ENCODE peak calls at places on chromosome 16, in nine cellular contexts. One of them, this sample, is unnamed.
A peak's percentile ranks its signal among the peaks of the same experiment; 100 is the strongest.

GRCh38 chr16:4743217-4743897 is 9.0 kb downstream of the DNAAF8 start:
- DNase-seq in heart right ventricle: no peak
- DNase-seq in breast epithelium: no peak
- DNase-seq in IMR-90: no peak
- DNase-seq in lower lobe of right lung: no peak
- DNase-seq in SK-N-SH: no peak
- DNase-seq in sigmoid colon: no peak
- DNase-seq in uterus: no peak
- DNase-seq in cardiac muscle cell: no peak
- DNase-seq in this sample: peak; percentile 66

GRCh38 chr16:72986011-72986410 is 61.9 kb downstream of the ZFHX3 start:
- DNase-seq in heart right ventricle: peak; percentile 65
- DNase-seq in breast epithelium: no peak
- DNase-seq in IMR-90: no peak
- DNase-seq in lower lobe of right lung: no peak
- DNase-seq in SK-N-SH: no peak
- DNase-seq in sigmoid colon: peak; percentile 90
- DNase-seq in uterus: peak; percentile 51
- DNase-seq in cardiac muscle cell: no peak
- DNase-seq in this sample: no peak

GRCh38 chr16:75496546-75496945 is 1.3 kb upstream of the CHST6 start:
- DNase-seq in heart right ventricle: no peak
- DNase-seq in breast epithelium: no peak
- DNase-seq in IMR-90: no peak
- DNase-seq in lower lobe of right lung: no peak
- DNase-seq in SK-N-SH: no peak
- DNase-seq in sigmoid colon: no peak
- DNase-seq in uterus: no peak
- DNase-seq in cardiac muscle cell: no peak
- DNase-seq in this sample: no peak

GRCh38 chr16:3112881-3113574 is 642 bp downstream of the ZNF205 start:
- DNase-seq in heart right ventricle: no peak
- DNase-seq in breast epithelium: no peak
- DNase-seq in IMR-90: peak; percentile 16
- DNase-seq in lower lobe of right lung: no peak
- DNase-seq in SK-N-SH: peak; percentile 29
- DNase-seq in sigmoid colon: peak; percentile 77
- DNase-seq in uterus: peak; percentile 57
- DNase-seq in cardiac muscle cell: no peak
- DNase-seq in this sample: peak; percentile 22

GRCh38 chr16:69598045-69598444 is 32.3 kb downstream of the NFAT5 start:
- DNase-seq in heart right ventricle: no peak
- DNase-seq in breast epithelium: no peak
- DNase-seq in IMR-90: no peak
- DNase-seq in lower lobe of right lung: no peak
- DNase-seq in SK-N-SH: no peak
- DNase-seq in sigmoid colon: no peak
- DNase-seq in uterus: no peak
- DNase-seq in cardiac muscle cell: no peak
- DNase-seq in this sample: no peak

GRCh38 chr16:12484426-12484825 is 319.3 kb downstream of the CPPED1 start:
- DNase-seq in heart right ventricle: no peak
- DNase-seq in breast epithelium: no peak
- DNase-seq in IMR-90: no peak
- DNase-seq in lower lobe of right lung: no peak
- DNase-seq in SK-N-SH: no peak
- DNase-seq in sigmoid colon: no peak
- DNase-seq in uterus: no peak
- DNase-seq in cardiac muscle cell: no peak
- DNase-seq in this sample: no peak

GRCh38 chr16:17470871-17471744 is at the start of gene XYLT1:
- DNase-seq in heart right ventricle: peak; percentile 53
- DNase-seq in breast epithelium: no peak
- DNase-seq in IMR-90: peak; percentile 94
- DNase-seq in lower lobe of right lung: no peak
- DNase-seq in SK-N-SH: peak; percentile 89
- DNase-seq in sigmoid colon: peak; percentile 94
- DNase-seq in uterus: peak; percentile 77
- DNase-seq in cardiac muscle cell: peak; percentile 69
- DNase-seq in this sample: peak; percentile 91

GRCh38 chr16:75647138-75647491 is 350 bp downstream of the KARS1 start:
- DNase-seq in heart right ventricle: no peak
- DNase-seq in breast epithelium: no peak
- DNase-seq in IMR-90: no peak
- DNase-seq in lower lobe of right lung: no peak
- DNase-seq in SK-N-SH: no peak
- DNase-seq in sigmoid colon: no peak
- DNase-seq in uterus: no peak
- DNase-seq in cardiac muscle cell: no peak
- DNase-seq in this sample: no peak

GRCh38 chr16:46908540-46909372 is 24.6 kb downstream of the GPT2 start:
- DNase-seq in heart right ventricle: peak; percentile 43
- DNase-seq in breast epithelium: no peak
- DNase-seq in IMR-90: peak; percentile 61
- DNase-seq in lower lobe of right lung: no peak
- DNase-seq in SK-N-SH: peak; percentile 84
- DNase-seq in sigmoid colon: no peak
- DNase-seq in uterus: peak; percentile 31
- DNase-seq in cardiac muscle cell: peak; percentile 82
- DNase-seq in this sample: peak; percentile 91

GRCh38 chr16:35691057-35691456 is 2231.6 kb downstream of the TP53TG3F start:
- DNase-seq in heart right ventricle: no peak
- DNase-seq in breast epithelium: no peak
- DNase-seq in IMR-90: no peak
- DNase-seq in lower lobe of right lung: no peak
- DNase-seq in SK-N-SH: no peak
- DNase-seq in sigmoid colon: no peak
- DNase-seq in uterus: no peak
- DNase-seq in cardiac muscle cell: no peak
- DNase-seq in this sample: no peak

GRCh38 chr16:14641877-14642276 is 9.1 kb downstream of the BFAR start:
- DNase-seq in heart right ventricle: no peak
- DNase-seq in breast epithelium: no peak
- DNase-seq in IMR-90: no peak
- DNase-seq in lower lobe of right lung: no peak
- DNase-seq in SK-N-SH: no peak
- DNase-seq in sigmoid colon: no peak
- DNase-seq in uterus: no peak
- DNase-seq in cardiac muscle cell: no peak
- DNase-seq in this sample: no peak

GRCh38 chr16:74596586-74596985 is 10.3 kb downstream of the GLG1 start:
- DNase-seq in heart right ventricle: no peak
- DNase-seq in breast epithelium: no peak
- DNase-seq in IMR-90: no peak
- DNase-seq in lower lobe of right lung: no peak
- DNase-seq in SK-N-SH: no peak
- DNase-seq in sigmoid colon: no peak
- DNase-seq in uterus: no peak
- DNase-seq in cardiac muscle cell: no peak
- DNase-seq in this sample: no peak

GRCh38 chr16:27952811-27953210 is 110.7 kb downstream of the GSG1L start:
- DNase-seq in heart right ventricle: no peak
- DNase-seq in breast epithelium: no peak
- DNase-seq in IMR-90: no peak
- DNase-seq in lower lobe of right lung: no peak
- DNase-seq in SK-N-SH: no peak
- DNase-seq in sigmoid colon: peak; percentile 15
- DNase-seq in uterus: no peak
- DNase-seq in cardiac muscle cell: no peak
- DNase-seq in this sample: no peak

GRCh38 chr16:57672416-57672815 is 4.3 kb downstream of the ADGRG3 start:
- DNase-seq in heart right ventricle: no peak
- DNase-seq in breast epithelium: no peak
- DNase-seq in IMR-90: no peak
- DNase-seq in lower lobe of right lung: no peak
- DNase-seq in SK-N-SH: no peak
- DNase-seq in sigmoid colon: no peak
- DNase-seq in uterus: no peak
- DNase-seq in cardiac muscle cell: no peak
- DNase-seq in this sample: no peak

GRCh38 chr16:24670623-24671454 is 58.6 kb upstream of the TNRC6A start:
- DNase-seq in heart right ventricle: peak; percentile 64
- DNase-seq in breast epithelium: no peak
- DNase-seq in IMR-90: peak; percentile 92
- DNase-seq in lower lobe of right lung: peak; percentile 46
- DNase-seq in SK-N-SH: peak; percentile 81
- DNase-seq in sigmoid colon: peak; percentile 87
- DNase-seq in uterus: peak; percentile 79
- DNase-seq in cardiac muscle cell: peak; percentile 80
- DNase-seq in this sample: peak; percentile 63

GRCh38 chr16:28014851-28015250 is 48.7 kb downstream of the GSG1L start:
- DNase-seq in heart right ventricle: no peak
- DNase-seq in breast epithelium: no peak
- DNase-seq in IMR-90: no peak
- DNase-seq in lower lobe of right lung: no peak
- DNase-seq in SK-N-SH: no peak
- DNase-seq in sigmoid colon: no peak
- DNase-seq in uterus: no peak
- DNase-seq in cardiac muscle cell: no peak
- DNase-seq in this sample: no peak

GRCh38 chr16:14564881-14565687 is 65.0 kb downstream of the PARN start:
- DNase-seq in heart right ventricle: no peak
- DNase-seq in breast epithelium: no peak
- DNase-seq in IMR-90: peak; percentile 14
- DNase-seq in lower lobe of right lung: no peak
- DNase-seq in SK-N-SH: no peak
- DNase-seq in sigmoid colon: no peak
- DNase-seq in uterus: no peak
- DNase-seq in cardiac muscle cell: no peak
- DNase-seq in this sample: no peak

GRCh38 chr16:65117701-65118448 is 4.0 kb downstream of the CDH11 start:
- DNase-seq in heart right ventricle: peak; percentile 72
- DNase-seq in breast epithelium: no peak
- DNase-seq in IMR-90: peak; percentile 90
- DNase-seq in lower lobe of right lung: no peak
- DNase-seq in SK-N-SH: peak; percentile 65
- DNase-seq in sigmoid colon: peak; percentile 85
- DNase-seq in uterus: peak; percentile 80
- DNase-seq in cardiac muscle cell: peak; percentile 82
- DNase-seq in this sample: peak; percentile 49

GRCh38 chr16:83971165-83972130 is 3.4 kb downstream of the NECAB2 start:
- DNase-seq in heart right ventricle: no peak
- DNase-seq in breast epithelium: no peak
- DNase-seq in IMR-90: no peak
- DNase-seq in lower lobe of right lung: peak; percentile 38
- DNase-seq in SK-N-SH: no peak
- DNase-seq in sigmoid colon: no peak
- DNase-seq in uterus: no peak
- DNase-seq in cardiac muscle cell: no peak
- DNase-seq in this sample: peak; percentile 69

GRCh38 chr16:1531638-1531910 is 1.9 kb upstream of the TMEM204 start:
- DNase-seq in heart right ventricle: no peak
- DNase-seq in breast epithelium: no peak
- DNase-seq in IMR-90: no peak
- DNase-seq in lower lobe of right lung: no peak
- DNase-seq in SK-N-SH: no peak
- DNase-seq in sigmoid colon: no peak
- DNase-seq in uterus: no peak
- DNase-seq in cardiac muscle cell: no peak
- DNase-seq in this sample: no peak
- H3K4me3 ChIP-seq in heart right ventricle: peak overlapping the region; percentile 92
- H3K4me3 ChIP-seq in breast epithelium: peak overlapping the region; percentile 13
- H3K4me3 ChIP-seq in IMR-90: no peak overlapping the region
- H3K4me3 ChIP-seq in lower lobe of right lung: peak overlapping the region; percentile 73
- H3K4me3 ChIP-seq in SK-N-SH: no peak overlapping the region
- H3K4me3 ChIP-seq in sigmoid colon: peak overlapping the region; percentile 60
- H3K4me3 ChIP-seq in uterus: no peak overlapping the region
- H3K4me3 ChIP-seq in cardiac muscle cell: no peak overlapping the region
- H3K4me3 ChIP-seq in this sample: no peak overlapping the region

GRCh38 chr16:79885320-79885719 is 284.8 kb upstream of the MAF start:
- DNase-seq in heart right ventricle: no peak
- DNase-seq in breast epithelium: no peak
- DNase-seq in IMR-90: no peak
- DNase-seq in lower lobe of right lung: no peak
- DNase-seq in SK-N-SH: no peak
- DNase-seq in sigmoid colon: no peak
- DNase-seq in uterus: no peak
- DNase-seq in cardiac muscle cell: no peak
- DNase-seq in this sample: no peak

GRCh38 chr16:79887541-79888540 is 287.3 kb upstream of the MAF start:
- DNase-seq in heart right ventricle: no peak
- DNase-seq in breast epithelium: no peak
- DNase-seq in IMR-90: no peak
- DNase-seq in lower lobe of right lung: no peak
- DNase-seq in SK-N-SH: no peak
- DNase-seq in sigmoid colon: no peak
- DNase-seq in uterus: no peak
- DNase-seq in cardiac muscle cell: no peak
- DNase-seq in this sample: no peak

GRCh38 chr16:79883494-79883893 is 283.0 kb upstream of the MAF start:
- DNase-seq in heart right ventricle: no peak
- DNase-seq in breast epithelium: no peak
- DNase-seq in IMR-90: no peak
- DNase-seq in lower lobe of right lung: no peak
- DNase-seq in SK-N-SH: no peak
- DNase-seq in sigmoid colon: no peak
- DNase-seq in uterus: no peak
- DNase-seq in cardiac muscle cell: no peak
- DNase-seq in this sample: no peak

GRCh38 chr16:79882292-79882995 is 281.9 kb upstream of the MAF start:
- DNase-seq in heart right ventricle: no peak
- DNase-seq in breast epithelium: no peak
- DNase-seq in IMR-90: no peak
- DNase-seq in lower lobe of right lung: no peak
- DNase-seq in SK-N-SH: no peak
- DNase-seq in sigmoid colon: no peak
- DNase-seq in uterus: no peak
- DNase-seq in cardiac muscle cell: no peak
- DNase-seq in this sample: no peak
- H3K27me3 ChIP-seq in heart right ventricle: peaks cover 5% of the 10 kb centered on the region
- H3K27me3 ChIP-seq in breast epithelium: no peaks in the 10 kb centered on the region
- H3K27me3 ChIP-seq in IMR-90: no peaks in the 10 kb centered on the region
- H3K27me3 ChIP-seq in lower lobe of right lung: no peaks in the 10 kb centered on the region
- H3K27me3 ChIP-seq in SK-N-SH: no peaks in the 10 kb centered on the region
- H3K27me3 ChIP-seq in sigmoid colon: no peaks in the 10 kb centered on the region
- H3K27me3 ChIP-seq in uterus: no peaks in the 10 kb centered on the region
- H3K27me3 ChIP-seq in cardiac muscle cell: peaks cover 2% of the 10 kb centered on the region
- H3K27me3 ChIP-seq in this sample: no peaks in the 10 kb centered on the region

DNA sequence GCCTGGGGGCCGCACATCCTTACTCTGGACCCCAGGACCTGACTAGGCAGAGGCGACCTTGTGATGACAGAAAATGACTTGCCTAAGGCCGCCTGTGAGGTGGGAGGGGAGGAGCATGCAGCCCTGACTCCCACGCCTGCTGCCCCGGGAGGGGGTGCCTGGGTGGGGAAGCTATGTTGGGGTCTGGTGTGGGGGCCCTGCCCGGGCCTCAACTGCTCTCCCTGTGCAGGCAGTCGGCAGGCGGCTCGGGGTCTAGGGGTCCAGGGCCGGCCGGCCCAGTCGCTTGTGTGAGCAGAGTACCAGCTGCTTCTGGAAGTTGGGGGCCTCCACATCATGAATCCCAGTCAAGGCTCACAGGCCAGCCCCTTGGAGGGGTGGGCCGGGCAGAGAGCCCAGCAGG is 48.1 kb downstream of the PRMT7 start:
- DNase-seq in heart right ventricle: no peak
- DNase-seq in breast epithelium: no peak
- DNase-seq in IMR-90: no peak
- DNase-seq in lower lobe of right lung: no peak
- DNase-seq in SK-N-SH: no peak
- DNase-seq in sigmoid colon: no peak
- DNase-seq in uterus: no peak
- DNase-seq in cardiac muscle cell: no peak
- DNase-seq in this sample: no peak
- H3K4me3 ChIP-seq in heart right ventricle: no peak overlapping the region
- H3K4me3 ChIP-seq in breast epithelium: no peak overlapping the region
- H3K4me3 ChIP-seq in IMR-90: no peak overlapping the region
- H3K4me3 ChIP-seq in lower lobe of right lung: no peak overlapping the region
- H3K4me3 ChIP-seq in SK-N-SH: no peak overlapping the region
- H3K4me3 ChIP-seq in sigmoid colon: no peak overlapping the region
- H3K4me3 ChIP-seq in uterus: no peak overlapping the region
- H3K4me3 ChIP-seq in cardiac muscle cell: no peak overlapping the region
- H3K4me3 ChIP-seq in this sample: no peak overlapping the region

GRCh38 chr16:89569506-89570341 is 5.8 kb upstream of the CPNE7 start:
- DNase-seq in heart right ventricle: no peak
- DNase-seq in breast epithelium: no peak
- DNase-seq in IMR-90: no peak
- DNase-seq in lower lobe of right lung: no peak
- DNase-seq in SK-N-SH: no peak
- DNase-seq in sigmoid colon: no peak
- DNase-seq in uterus: no peak
- DNase-seq in cardiac muscle cell: no peak
- DNase-seq in this sample: no peak
- H3K27me3 ChIP-seq in heart right ventricle: peaks cover 51% of the 10 kb centered on the region
- H3K27me3 ChIP-seq in breast epithelium: peaks cover 41% of the 10 kb centered on the region
- H3K27me3 ChIP-seq in IMR-90: no peaks in the 10 kb centered on the region
- H3K27me3 ChIP-seq in lower lobe of right lung: peaks cover 32% of the 10 kb centered on the region
- H3K27me3 ChIP-seq in SK-N-SH: no peaks in the 10 kb centered on the region
- H3K27me3 ChIP-seq in sigmoid colon: peaks cover 34% of the 10 kb centered on the region
- H3K27me3 ChIP-seq in uterus: peaks cover 4% of the 10 kb centered on the region
- H3K27me3 ChIP-seq in cardiac muscle cell: peaks cover 14% of the 10 kb centered on the region
- H3K27me3 ChIP-seq in this sample: peaks cover 5% of the 10 kb centered on the region